ENCODE peak calls at places on chromosomes 11 and 22, in five cellular contexts. J is PC-3; H is activated naive CD4-positive, alpha-beta T cell; S is activated CD4-positive, alpha-beta T cell treated with anti-CD3 and anti-CD28 coated beads for 48 hours; U is ecto neural progenitor cell. Z is an unnamed sample.
A peak's percentile ranks its signal among the peaks of the same experiment; 100 is the strongest.

GRCh38 chr11:107824668-107825369 is 33.8 kb downstream of the SLC35F2 start:
- DNase-seq in J (no peak), H (no peak), S (no peak), U (no peak), Z (no peak)

GRCh38 chr11:123261345-123262106 is 66.5 kb upstream of the CLMP start:
- DNase-seq in J (peak; percentile 96), H (peak; percentile 22), S (peak; percentile 88), U (peak; percentile 88), Z (peak; percentile 25)

GRCh38 chr22:50267591-50268390 is 2.4 kb downstream of the MAPK11 start:
- DNase-seq in J (no peak), H (peak; percentile 30), S (peak; percentile 78), U (no peak), Z (peak; percentile 38)

GRCh38 chr22:47032091-47032943 is 269.9 kb downstream of the TBC1D22A start:
- DNase-seq in J (no peak), H (no peak), S (no peak), U (no peak), Z (no peak)

GRCh38 chr22:49586244-49586748 is 241.4 kb downstream of the BRD1 start:
- DNase-seq in J (peak; percentile 2), H (no peak), S (no peak), U (no peak), Z (no peak)

GRCh38 chr11:41461057-41461681 is 1.7 kb upstream of the LRRC4C start:
- DNase-seq in J (peak; percentile 50), H (no peak), S (no peak), U (no peak), Z (no peak)

GRCh38 chr11:124222407-124222806 is 18.5 kb upstream of the OR8G1 start:
- DNase-seq in J (no peak), H (no peak), S (no peak), U (no peak), Z (no peak)

GRCh38 chr11:94910281-94910680 is 63.1 kb downstream of the CWC15 start:
- DNase-seq in J (no peak), H (no peak), S (no peak), U (no peak), Z (no peak)

GRCh38 chr11:46389450-46390330 is 1.9 kb downstream of the CHRM4 start:
- DNase-seq in J (peak; percentile 75), H (no peak), S (peak; percentile 76), U (peak; percentile 93), Z (no peak)

GRCh38 chr22:22144858-22145257 is 99.7 kb upstream of the VPREB1 start:
- DNase-seq in J (peak; percentile 27), H (no peak), S (no peak), U (no peak), Z (no peak)

GRCh38 chr11:57324886-57325734 is at the start of gene TNKS1BP1:
- DNase-seq in J (peak; percentile 98), H (peak; percentile 83), S (peak; percentile 92), U (peak; percentile 98), Z (peak; percentile 80)

GRCh38 chr22:30872282-30873041 is 96.1 kb downstream of the MORC2 start:
- DNase-seq in J (no peak), H (no peak), S (no peak), U (no peak), Z (no peak)

GRCh38 chr22:30225220-30225922 is 21.2 kb downstream of the LIF start:
- DNase-seq in J (peak; percentile 40), H (no peak), S (no peak), U (no peak), Z (no peak)

GRCh38 chr11:66556086-66556485 is 9.4 kb downstream of the ACTN3 start:
- DNase-seq in J (no peak), H (no peak), S (no peak), U (no peak), Z (no peak)

GRCh38 chr11:2401436-2401984 is 960 bp downstream of the TSSC4 start:
- DNase-seq in J (peak; percentile 15), H (no peak), S (no peak), U (no peak), Z (no peak)

GRCh38 chr11:100878474-100878873 is 191.4 kb downstream of the ARHGAP42 start:
- DNase-seq in J (no peak), H (no peak), S (no peak), U (no peak), Z (no peak)

GRCh38 chr11:78022397-78023396 is at the start of gene KCTD14:
- DNase-seq in J (no peak), H (no peak), S (no peak), U (peak; percentile 73), Z (no peak)

GRCh38 chr11:35418282-35418846 is 994 bp downstream of the SLC1A2 start:
- DNase-seq in J (no peak), H (no peak), S (peak; percentile 23), U (peak; percentile 65), Z (no peak)

GRCh38 chr22:44825310-44826150 is 73.2 kb downstream of the ARHGAP8 start:
- DNase-seq in J (no peak), H (no peak), S (no peak), U (no peak), Z (no peak)

GRCh38 chr11:31997955-31998354 is 92.9 kb upstream of the RCN1 start:
- DNase-seq in J (peak; percentile 23), H (no peak), S (no peak), U (no peak), Z (no peak)

GRCh38 chr22:37098976-37099577 is 10.4 kb downstream of the TMPRSS6 start:
- DNase-seq in J (no peak), H (no peak), S (no peak), U (no peak), Z (no peak)

GRCh38 chr11:13229136-13229535 is 48.5 kb upstream of the BMAL1 start:
- DNase-seq in J (no peak), H (no peak), S (no peak), U (no peak), Z (no peak)

GRCh38 chr11:83544871-83545270 is 258.7 kb upstream of the CCDC90B start:
- DNase-seq in J (no peak), H (no peak), S (no peak), U (no peak), Z (no peak)

GRCh38 chr22:23065069-23065451 is 5.3 kb upstream of the GNAZ start:
- DNase-seq in J (no peak), H (no peak), S (no peak), U (no peak), Z (no peak)

GRCh38 chr11:67496113-67496512 is 9.1 kb downstream of the PITPNM1 start:
- DNase-seq in J (no peak), H (no peak), S (no peak), U (no peak), Z (no peak)

GRCh38 chr11:134579709-134580634 is 167.9 kb upstream of the B3GAT1 start:
- DNase-seq in J (no peak), H (no peak), S (no peak), U (peak; percentile 45), Z (no peak)

GRCh38 chr22:48440673-48441552 is 1386.8 kb downstream of the BRD1 start:
- DNase-seq in J (no peak), H (no peak), S (no peak), U (no peak), Z (no peak)

GRCh38 chr11:40280161-40281054 is 1179.0 kb downstream of the LRRC4C start:
- DNase-seq in J (no peak), H (no peak), S (no peak), U (no peak), Z (no peak)

GRCh38 chr11:88246680-88247079 is 71.4 kb upstream of the RAB38 start:
- DNase-seq in J (peak; percentile 68), H (no peak), S (no peak), U (no peak), Z (no peak)

GRCh38 chr11:95920460-95921105 is 3.3 kb downstream of the MTMR2 start:
- DNase-seq in J (peak; percentile 28), H (no peak), S (peak; percentile 6), U (no peak), Z (no peak)

GRCh38 chr11:32391965-32392553 is 43.3 kb downstream of the WT1 start:
- DNase-seq in J (no peak), H (no peak), S (no peak), U (no peak), Z (no peak)

GRCh38 chr11:4048340-4048739 is 46.3 kb upstream of the RRM1 start:
- DNase-seq in J (no peak), H (no peak), S (no peak), U (no peak), Z (no peak)

GRCh38 chr11:11973866-11974265 is 34.6 kb downstream of the DKK3 start:
- DNase-seq in J (no peak), H (no peak), S (no peak), U (peak; percentile 39), Z (no peak)

GRCh38 chr11:20192151-20192550 is 31.9 kb upstream of the DBX1 start:
- DNase-seq in J (no peak), H (no peak), S (no peak), U (no peak), Z (no peak)

GRCh38 chr11:48106166-48106565 is 110.4 kb upstream of the OR4B1 start:
- DNase-seq in J (no peak), H (no peak), S (no peak), U (no peak), Z (no peak)

GRCh38 chr22:39994046-39994565 is 648 bp upstream of the FAM83F start:
- DNase-seq in J (no peak), H (no peak), S (peak; percentile 64), U (no peak), Z (no peak)

GRCh38 chr11:113698515-113698914 is 7.6 kb downstream of the TMPRSS5 start:
- DNase-seq in J (no peak), H (no peak), S (no peak), U (no peak), Z (no peak)

GRCh38 chr22:49295465-49295743 is 532.3 kb downstream of the BRD1 start:
- DNase-seq in J (no peak), H (no peak), S (no peak), U (peak; percentile 23), Z (no peak)

GRCh38 chr11:57546869-57547518 is 9.6 kb downstream of the SMTNL1 start:
- DNase-seq in J (peak; percentile 62), H (no peak), S (peak; percentile 25), U (peak; percentile 58), Z (no peak)

GRCh38 chr22:31872209-31872608 is 72.1 kb upstream of the YWHAH start:
- DNase-seq in J (no peak), H (no peak), S (no peak), U (no peak), Z (no peak)

Z was measured in activated T-helper 1 cell treated with anti-CD3 and anti-CD28 coated beads, Interleukin-2, amount 50 U/mL, for 16 hours.